ENCODE peak calls at places on chromosome 2, in ten cellular contexts. One of them, this sample, is unnamed.

GRCh38 chr2:99198103-99198841 is 17.3 kb downstream of the MRPL30 start:
- DNase-seq in NCI-H1048: no peak
- DNase-seq in T-helper 1 cell: no peak
- DNase-seq in T47D: peak
- DNase-seq in GM23248: no peak
- DNase-seq in stomach: no peak
- DNase-seq in germinal center: no peak
- DNase-seq in NCI-H2171 treated with DMSO at 0.1 percent for 48 hours: no peak
- DNase-seq in G401: no peak
- DNase-seq in neural progenitor cell: no peak
- DNase-seq in this sample: peak

GRCh38 chr2:153432381-153432780 is 46.2 kb downstream of the RPRM start:
- DNase-seq in NCI-H1048: no peak
- DNase-seq in T-helper 1 cell: no peak
- DNase-seq in T47D: no peak
- DNase-seq in GM23248: no peak
- DNase-seq in stomach: no peak
- DNase-seq in germinal center: no peak
- DNase-seq in NCI-H2171 treated with DMSO at 0.1 percent for 48 hours: peak
- DNase-seq in G401: no peak
- DNase-seq in neural progenitor cell: no peak
- DNase-seq in this sample: no peak

GRCh38 chr2:111032721-111033532 is 87.8 kb upstream of the BCL2L11 start:
- DNase-seq in NCI-H1048: no peak
- DNase-seq in T-helper 1 cell: no peak
- DNase-seq in T47D: peak
- DNase-seq in GM23248: peak
- DNase-seq in stomach: peak
- DNase-seq in germinal center: no peak
- DNase-seq in NCI-H2171 treated with DMSO at 0.1 percent for 48 hours: no peak
- DNase-seq in G401: no peak
- DNase-seq in neural progenitor cell: no peak
- DNase-seq in this sample: peak

GRCh38 chr2:159126653-159127052 is 158.2 kb downstream of the TANC1 start:
- DNase-seq in NCI-H1048: no peak
- DNase-seq in T-helper 1 cell: no peak
- DNase-seq in T47D: no peak
- DNase-seq in GM23248: peak
- DNase-seq in stomach: no peak
- DNase-seq in germinal center: no peak
- DNase-seq in NCI-H2171 treated with DMSO at 0.1 percent for 48 hours: no peak
- DNase-seq in G401: no peak
- DNase-seq in neural progenitor cell: no peak
- DNase-seq in this sample: no peak

GRCh38 chr2:199303814-199304213 is 153.9 kb downstream of the SATB2 start:
- DNase-seq in NCI-H1048: no peak
- DNase-seq in T-helper 1 cell: no peak
- DNase-seq in T47D: no peak
- DNase-seq in GM23248: peak
- DNase-seq in stomach: no peak
- DNase-seq in germinal center: no peak
- DNase-seq in NCI-H2171 treated with DMSO at 0.1 percent for 48 hours: no peak
- DNase-seq in G401: no peak
- DNase-seq in neural progenitor cell: no peak
- DNase-seq in this sample: peak

GRCh38 chr2:237876951-237877491 is 17.6 kb downstream of the RAMP1 start:
- DNase-seq in NCI-H1048: no peak
- DNase-seq in T-helper 1 cell: no peak
- DNase-seq in T47D: no peak
- DNase-seq in GM23248: no peak
- DNase-seq in stomach: no peak
- DNase-seq in germinal center: no peak
- DNase-seq in NCI-H2171 treated with DMSO at 0.1 percent for 48 hours: no peak
- DNase-seq in G401: no peak
- DNase-seq in neural progenitor cell: no peak
- DNase-seq in this sample: peak

GRCh38 chr2:23384551-23385349 is at the start of gene KLHL29:
- DNase-seq in NCI-H1048: peak
- DNase-seq in T-helper 1 cell: peak
- DNase-seq in T47D: no peak
- DNase-seq in GM23248: peak
- DNase-seq in stomach: peak
- DNase-seq in germinal center: peak
- DNase-seq in NCI-H2171 treated with DMSO at 0.1 percent for 48 hours: peak
- DNase-seq in G401: peak
- DNase-seq in neural progenitor cell: peak
- DNase-seq in this sample: peak

GRCh38 chr2:37471994-37472393 is 127.6 kb downstream of the QPCT start:
- DNase-seq in NCI-H1048: no peak
- DNase-seq in T-helper 1 cell: no peak
- DNase-seq in T47D: peak
- DNase-seq in GM23248: peak
- DNase-seq in stomach: no peak
- DNase-seq in germinal center: no peak
- DNase-seq in NCI-H2171 treated with DMSO at 0.1 percent for 48 hours: no peak
- DNase-seq in G401: no peak
- DNase-seq in neural progenitor cell: no peak
- DNase-seq in this sample: no peak

GRCh38 chr2:48209214-48209885 is 303.1 kb upstream of the FBXO11 start:
- DNase-seq in NCI-H1048: no peak
- DNase-seq in T-helper 1 cell: no peak
- DNase-seq in T47D: no peak
- DNase-seq in GM23248: peak
- DNase-seq in stomach: no peak
- DNase-seq in germinal center: no peak
- DNase-seq in NCI-H2171 treated with DMSO at 0.1 percent for 48 hours: peak
- DNase-seq in G401: no peak
- DNase-seq in neural progenitor cell: no peak
- DNase-seq in this sample: no peak

GRCh38 chr2:133040175-133040574 is 370.2 kb upstream of the LYPD1 start:
- DNase-seq in NCI-H1048: no peak
- DNase-seq in T-helper 1 cell: no peak
- DNase-seq in T47D: no peak
- DNase-seq in GM23248: peak
- DNase-seq in stomach: no peak
- DNase-seq in germinal center: no peak
- DNase-seq in NCI-H2171 treated with DMSO at 0.1 percent for 48 hours: no peak
- DNase-seq in G401: no peak
- DNase-seq in neural progenitor cell: no peak
- DNase-seq in this sample: no peak

GRCh38 chr2:231673348-231673770 is 35.0 kb upstream of the PTMA start:
- DNase-seq in NCI-H1048: no peak
- DNase-seq in T-helper 1 cell: no peak
- DNase-seq in T47D: peak
- DNase-seq in GM23248: no peak
- DNase-seq in stomach: peak
- DNase-seq in germinal center: no peak
- DNase-seq in NCI-H2171 treated with DMSO at 0.1 percent for 48 hours: peak
- DNase-seq in G401: peak
- DNase-seq in neural progenitor cell: peak
- DNase-seq in this sample: peak

GRCh38 chr2:171317492-171318125 is 116.2 kb downstream of the METTL8 start:
- DNase-seq in NCI-H1048: no peak
- DNase-seq in T-helper 1 cell: no peak
- DNase-seq in T47D: no peak
- DNase-seq in GM23248: no peak
- DNase-seq in stomach: no peak
- DNase-seq in germinal center: no peak
- DNase-seq in NCI-H2171 treated with DMSO at 0.1 percent for 48 hours: no peak
- DNase-seq in G401: peak
- DNase-seq in neural progenitor cell: peak
- DNase-seq in this sample: no peak

GRCh38 chr2:74876081-74876886 is 42.4 kb downstream of the HK2 start:
- DNase-seq in NCI-H1048: no peak
- DNase-seq in T-helper 1 cell: peak
- DNase-seq in T47D: peak
- DNase-seq in GM23248: peak
- DNase-seq in stomach: no peak
- DNase-seq in germinal center: peak
- DNase-seq in NCI-H2171 treated with DMSO at 0.1 percent for 48 hours: peak
- DNase-seq in G401: peak
- DNase-seq in neural progenitor cell: peak
- DNase-seq in this sample: no peak

GRCh38 chr2:219713110-219713509 is 85.7 kb downstream of the SLC4A3 start:
- DNase-seq in NCI-H1048: no peak
- DNase-seq in T-helper 1 cell: no peak
- DNase-seq in T47D: peak
- DNase-seq in GM23248: peak
- DNase-seq in stomach: no peak
- DNase-seq in germinal center: no peak
- DNase-seq in NCI-H2171 treated with DMSO at 0.1 percent for 48 hours: peak
- DNase-seq in G401: peak
- DNase-seq in neural progenitor cell: peak
- DNase-seq in this sample: peak

GRCh38 chr2:227545990-227546389 is 52.7 kb upstream of the SCYGR2 start:
- DNase-seq in NCI-H1048: no peak
- DNase-seq in T-helper 1 cell: no peak
- DNase-seq in T47D: peak
- DNase-seq in GM23248: no peak
- DNase-seq in stomach: no peak
- DNase-seq in germinal center: no peak
- DNase-seq in NCI-H2171 treated with DMSO at 0.1 percent for 48 hours: no peak
- DNase-seq in G401: no peak
- DNase-seq in neural progenitor cell: no peak
- DNase-seq in this sample: peak

GRCh38 chr2:109528811-109529501 is 84.8 kb downstream of the SEPTIN10 start:
- DNase-seq in NCI-H1048: no peak
- DNase-seq in T-helper 1 cell: no peak
- DNase-seq in T47D: no peak
- DNase-seq in GM23248: no peak
- DNase-seq in stomach: no peak
- DNase-seq in germinal center: no peak
- DNase-seq in NCI-H2171 treated with DMSO at 0.1 percent for 48 hours: no peak
- DNase-seq in G401: no peak
- DNase-seq in neural progenitor cell: no peak
- DNase-seq in this sample: no peak

GRCh38 chr2:71503827-71504226 is 50.5 kb downstream of the DYSF start:
- DNase-seq in NCI-H1048: no peak
- DNase-seq in T-helper 1 cell: no peak
- DNase-seq in T47D: peak
- DNase-seq in GM23248: no peak
- DNase-seq in stomach: no peak
- DNase-seq in germinal center: no peak
- DNase-seq in NCI-H2171 treated with DMSO at 0.1 percent for 48 hours: no peak
- DNase-seq in G401: no peak
- DNase-seq in neural progenitor cell: no peak
- DNase-seq in this sample: no peak

GRCh38 chr2:73985318-73986084 is 791 bp downstream of the TET3 start:
- DNase-seq in NCI-H1048: no peak
- DNase-seq in T-helper 1 cell: peak
- DNase-seq in T47D: no peak
- DNase-seq in GM23248: peak
- DNase-seq in stomach: peak
- DNase-seq in germinal center: peak
- DNase-seq in NCI-H2171 treated with DMSO at 0.1 percent for 48 hours: peak
- DNase-seq in G401: no peak
- DNase-seq in neural progenitor cell: peak
- DNase-seq in this sample: no peak

GRCh38 chr2:98508690-98509054 is 64.0 kb downstream of the INPP4A start:
- DNase-seq in NCI-H1048: no peak
- DNase-seq in T-helper 1 cell: no peak
- DNase-seq in T47D: no peak
- DNase-seq in GM23248: no peak
- DNase-seq in stomach: peak
- DNase-seq in germinal center: no peak
- DNase-seq in NCI-H2171 treated with DMSO at 0.1 percent for 48 hours: no peak
- DNase-seq in G401: no peak
- DNase-seq in neural progenitor cell: no peak
- DNase-seq in this sample: no peak

GRCh38 chr2:188518391-188518790 is 226.7 kb downstream of the GULP1 start:
- DNase-seq in NCI-H1048: no peak
- DNase-seq in T-helper 1 cell: no peak
- DNase-seq in T47D: no peak
- DNase-seq in GM23248: peak
- DNase-seq in stomach: no peak
- DNase-seq in germinal center: no peak
- DNase-seq in NCI-H2171 treated with DMSO at 0.1 percent for 48 hours: no peak
- DNase-seq in G401: no peak
- DNase-seq in neural progenitor cell: no peak
- DNase-seq in this sample: peak

GRCh38 chr2:138814123-138814883 is 34.1 kb upstream of the NXPH2 start:
- DNase-seq in NCI-H1048: no peak
- DNase-seq in T-helper 1 cell: no peak
- DNase-seq in T47D: peak
- DNase-seq in GM23248: no peak
- DNase-seq in stomach: no peak
- DNase-seq in germinal center: no peak
- DNase-seq in NCI-H2171 treated with DMSO at 0.1 percent for 48 hours: peak
- DNase-seq in G401: no peak
- DNase-seq in neural progenitor cell: peak
- DNase-seq in this sample: no peak

GRCh38 chr2:181371782-181372292 is 85.3 kb upstream of the ITGA4 start:
- DNase-seq in NCI-H1048: no peak
- DNase-seq in T-helper 1 cell: no peak
- DNase-seq in T47D: no peak
- DNase-seq in GM23248: peak
- DNase-seq in stomach: no peak
- DNase-seq in germinal center: no peak
- DNase-seq in NCI-H2171 treated with DMSO at 0.1 percent for 48 hours: peak
- DNase-seq in G401: peak
- DNase-seq in neural progenitor cell: no peak
- DNase-seq in this sample: peak

GRCh38 chr2:121955313-121956211 is 200.1 kb downstream of the TSN start:
- DNase-seq in NCI-H1048: no peak
- DNase-seq in T-helper 1 cell: no peak
- DNase-seq in T47D: no peak
- DNase-seq in GM23248: no peak
- DNase-seq in stomach: no peak
- DNase-seq in germinal center: no peak
- DNase-seq in NCI-H2171 treated with DMSO at 0.1 percent for 48 hours: peak
- DNase-seq in G401: no peak
- DNase-seq in neural progenitor cell: no peak
- DNase-seq in this sample: no peak

GRCh38 chr2:64234150-64234549 is 89.9 kb upstream of the PELI1 start:
- DNase-seq in NCI-H1048: no peak
- DNase-seq in T-helper 1 cell: no peak
- DNase-seq in T47D: peak
- DNase-seq in GM23248: no peak
- DNase-seq in stomach: no peak
- DNase-seq in germinal center: no peak
- DNase-seq in NCI-H2171 treated with DMSO at 0.1 percent for 48 hours: no peak
- DNase-seq in G401: no peak
- DNase-seq in neural progenitor cell: no peak
- DNase-seq in this sample: no peak

GRCh38 chr2:160060297-160060696 is 2.1 kb downstream of the PLA2R1 start:
- DNase-seq in NCI-H1048: no peak
- DNase-seq in T-helper 1 cell: no peak
- DNase-seq in T47D: no peak
- DNase-seq in GM23248: no peak
- DNase-seq in stomach: no peak
- DNase-seq in germinal center: no peak
- DNase-seq in NCI-H2171 treated with DMSO at 0.1 percent for 48 hours: no peak
- DNase-seq in G401: no peak
- DNase-seq in neural progenitor cell: no peak
- DNase-seq in this sample: no peak

GRCh38 chr2:24466871-24467870 is 23.9 kb upstream of the NCOA1 start:
- DNase-seq in NCI-H1048: no peak
- DNase-seq in T-helper 1 cell: no peak
- DNase-seq in T47D: peak
- DNase-seq in GM23248: no peak
- DNase-seq in stomach: no peak
- DNase-seq in germinal center: no peak
- DNase-seq in NCI-H2171 treated with DMSO at 0.1 percent for 48 hours: peak
- DNase-seq in G401: no peak
- DNase-seq in neural progenitor cell: no peak
- DNase-seq in this sample: peak

GRCh38 chr2:160229591-160229990 is 29.5 kb upstream of the ITGB6 start:
- DNase-seq in NCI-H1048: no peak
- DNase-seq in T-helper 1 cell: no peak
- DNase-seq in T47D: peak
- DNase-seq in GM23248: peak
- DNase-seq in stomach: no peak
- DNase-seq in germinal center: no peak
- DNase-seq in NCI-H2171 treated with DMSO at 0.1 percent for 48 hours: no peak
- DNase-seq in G401: no peak
- DNase-seq in neural progenitor cell: no peak
- DNase-seq in this sample: no peak

GRCh38 chr2:42914860-42915259 is 122.5 kb upstream of the HAAO start:
- DNase-seq in NCI-H1048: no peak
- DNase-seq in T-helper 1 cell: no peak
- DNase-seq in T47D: no peak
- DNase-seq in GM23248: no peak
- DNase-seq in stomach: no peak
- DNase-seq in germinal center: no peak
- DNase-seq in NCI-H2171 treated with DMSO at 0.1 percent for 48 hours: no peak
- DNase-seq in G401: no peak
- DNase-seq in neural progenitor cell: no peak
- DNase-seq in this sample: no peak

This sample was measured in islet precursor cell.